ENCODE peak calls at places on chromosomes 7 and 10, in seven cellular contexts. J is NCI-H510A treated with DMSO at 0.1 percent for 48 hours, L is GF-D8, E is 8988T, Z is posterior vena cava, H is EH, T is head of caudate nucleus. A is an unnamed sample.
A peak's percentile ranks its signal among the peaks of the same experiment; 100 is the strongest.

GRCh38 chr7:104179178-104179577 is 28.6 kb downstream of the ORC5 start:
- DNase-seq in J (no peak), L (no peak), E (no peak), Z (no peak), H (no peak), T (no peak), A (no peak)

GRCh38 chr7:112225006-112225405 is 18.5 kb downstream of the ZNF277 start:
- DNase-seq in J (no peak), L (no peak), E (no peak), Z (no peak), H (no peak), T (no peak), A (no peak)

GRCh38 chr10:122571892-122572291 is 11.3 kb downstream of the DMBT1 start:
- DNase-seq in J (no peak), L (no peak), E (no peak), Z (peak; percentile 18), H (no peak), T (peak; percentile 25), A (peak; percentile 79)

GRCh38 chr7:16409777-16410176 is 11.6 kb downstream of the CRPPA start:
- DNase-seq in J (no peak), L (no peak), E (no peak), Z (no peak), H (no peak), T (no peak), A (peak; percentile 85)

GRCh38 chr7:33868151-33868550 is 37.2 kb upstream of the BMPER start:
- DNase-seq in J (no peak), L (no peak), E (no peak), Z (no peak), H (peak; percentile 95), T (no peak), A (no peak)

GRCh38 chr7:5595545-5596045 is 172.0 kb upstream of the TNRC18 start:
- DNase-seq in J (no peak), L (peak; percentile 35), E (peak; percentile 73), Z (no peak), H (peak; percentile 82), T (no peak), A (peak; percentile 17)

GRCh38 chr10:112361951-112362770 is 11.8 kb upstream of the ACSL5 start:
- DNase-seq in J (no peak), L (no peak), E (peak; percentile 37), Z (peak; percentile 88), H (peak; percentile 75), T (no peak), A (peak; percentile 25)

GRCh38 chr7:5234852-5235831 is 45.1 kb downstream of the WIPI2 start:
- DNase-seq in J (peak; percentile 37), L (no peak), E (no peak), Z (no peak), H (peak; percentile 38), T (no peak), A (no peak)

GRCh38 chr7:21028186-21028989 is 241.7 kb upstream of the SP8 start:
- DNase-seq in J (peak; percentile 64), L (no peak), E (no peak), Z (no peak), H (no peak), T (no peak), A (no peak)

GRCh38 chr10:76357726-76358125 is 926.3 kb downstream of the LRMDA start:
- DNase-seq in J (peak; percentile 77), L (no peak), E (no peak), Z (no peak), H (no peak), T (no peak), A (no peak)

GRCh38 chr10:3776796-3777571 is 8.0 kb downstream of the KLF6 start:
- DNase-seq in J (no peak), L (no peak), E (no peak), Z (peak; percentile 83), H (peak; percentile 91), T (no peak), A (no peak)

GRCh38 chr10:25059990-25060389 is 43.6 kb downstream of the THNSL1 start:
- DNase-seq in J (no peak), L (no peak), E (peak; percentile 42), Z (peak; percentile 91), H (peak; percentile 89), T (no peak), A (no peak)

GRCh38 chr7:90520484-90520883 is 51.0 kb downstream of the PTTG1IP2 start:
- DNase-seq in J (no peak), L (no peak), E (no peak), Z (no peak), H (no peak), T (no peak), A (no peak)

A was measured in pons.